ENCODE peak calls at places on chromosome 4, in seven cellular contexts. G, Q, B, O, Y, L and R are unnamed samples.
A peak's percentile ranks its signal among the peaks of the same experiment; 100 is the strongest.

GRCh38 chr4:186845137-186845842 is 121.6 kb upstream of the FAT1 start:
- DNase-seq in G (no peak), Q (no peak), B (peak; percentile 95), O (no peak), Y (peak; percentile 90), L (no peak), R (no peak)

GRCh38 chr4:166458756-166459155 is 585.7 kb downstream of the TLL1 start:
- DNase-seq in G (no peak), Q (no peak), B (peak; percentile 50), O (no peak), Y (no peak), L (no peak), R (no peak)

GRCh38 chr4:112521123-112522116 is 5.4 kb upstream of the NEUROG2 start:
- DNase-seq in G (no peak), Q (peak; percentile 31), B (no peak), O (no peak), Y (no peak), L (no peak), R (no peak)

GRCh38 chr4:15425520-15425919 is 2.3 kb upstream of the C1QTNF7 start:
- DNase-seq in G (no peak), Q (no peak), B (no peak), O (no peak), Y (no peak), L (no peak), R (no peak)

GRCh38 chr4:152259866-152260265 is 276.0 kb downstream of the FBXW7 start:
- DNase-seq in G (no peak), Q (no peak), B (peak; percentile 28), O (no peak), Y (no peak), L (no peak), R (no peak)

GRCh38 chr4:47882228-47882627 is 32.2 kb downstream of the NFXL1 start:
- DNase-seq in G (no peak), Q (no peak), B (no peak), O (no peak), Y (no peak), L (no peak), R (no peak)

GRCh38 chr4:113773014-113773413 is 11.5 kb upstream of the CAMK2D start:
- DNase-seq in G (no peak), Q (no peak), B (no peak), O (no peak), Y (no peak), L (no peak), R (no peak)

GRCh38 chr4:17763931-17764330 is 17.5 kb downstream of the FAM184B start:
- DNase-seq in G (no peak), Q (no peak), B (no peak), O (no peak), Y (peak; percentile 22), L (no peak), R (no peak)

GRCh38 chr4:41665808-41666207 is 82.7 kb downstream of the PHOX2B start:
- DNase-seq in G (no peak), Q (no peak), B (no peak), O (no peak), Y (no peak), L (no peak), R (no peak)

GRCh38 chr4:118910221-118910620 is 21.6 kb downstream of the SYNPO2 start:
- DNase-seq in G (no peak), Q (no peak), B (no peak), O (no peak), Y (no peak), L (no peak), R (no peak)

GRCh38 chr4:182354867-182355266 is 111.7 kb downstream of the TENM3 start:
- DNase-seq in G (no peak), Q (no peak), B (peak; percentile 58), O (no peak), Y (peak; percentile 34), L (no peak), R (no peak)

GRCh38 chr4:39043058-39043696 is 11.0 kb upstream of the TMEM156 start:
- DNase-seq in G (no peak), Q (no peak), B (peak; percentile 85), O (no peak), Y (no peak), L (no peak), R (no peak)

GRCh38 chr4:140054861-140055260 is 99.1 kb downstream of the MAML3 start:
- DNase-seq in G (no peak), Q (no peak), B (no peak), O (no peak), Y (no peak), L (no peak), R (no peak)

GRCh38 chr4:111849726-111850284 is 295.4 kb upstream of the FAM241A start:
- DNase-seq in G (no peak), Q (no peak), B (peak; percentile 82), O (no peak), Y (no peak), L (no peak), R (no peak)

GRCh38 chr4:10087152-10087791 is 29.3 kb downstream of the WDR1 start:
- DNase-seq in G (no peak), Q (no peak), B (no peak), O (no peak), Y (no peak), L (no peak), R (no peak)

GRCh38 chr4:43411226-43411625 is 518.7 kb downstream of the GRXCR1 start:
- DNase-seq in G (no peak), Q (no peak), B (peak; percentile 85), O (no peak), Y (no peak), L (no peak), R (no peak)

GRCh38 chr4:4574792-4575191 is 32.9 kb upstream of the STX18 start:
- DNase-seq in G (no peak), Q (no peak), B (peak; percentile 90), O (no peak), Y (peak; percentile 45), L (no peak), R (no peak)

GRCh38 chr4:4923208-4923607 is 63.7 kb downstream of the MSX1 start:
- DNase-seq in G (no peak), Q (no peak), B (no peak), O (no peak), Y (no peak), L (no peak), R (no peak)

GRCh38 chr4:182507808-182508207 is 264.6 kb downstream of the TENM3 start:
- DNase-seq in G (no peak), Q (no peak), B (no peak), O (no peak), Y (peak; percentile 23), L (no peak), R (no peak)

GRCh38 chr4:123477804-123478209 is 81.2 kb downstream of the SPRY1 start:
- DNase-seq in G (no peak), Q (no peak), B (no peak), O (peak; percentile 4), Y (peak; percentile 33), L (no peak), R (no peak)

GRCh38 chr4:144954224-144954623 is 143.8 kb downstream of the ANAPC10 start:
- DNase-seq in G (no peak), Q (no peak), B (no peak), O (no peak), Y (no peak), L (no peak), R (peak; percentile 49)

GRCh38 chr4:123246085-123246484 is 150.5 kb upstream of the SPRY1 start:
- DNase-seq in G (no peak), Q (no peak), B (no peak), O (no peak), Y (no peak), L (no peak), R (no peak)

GRCh38 chr4:100981447-100982204 is 365.7 kb downstream of the PPP3CA start:
- DNase-seq in G (no peak), Q (no peak), B (peak; percentile 80), O (peak; percentile 94), Y (no peak), L (no peak), R (no peak)

GRCh38 chr4:186067757-186068385 is 1.1 kb upstream of the TLR3 start:
- DNase-seq in G (no peak), Q (peak; percentile 16), B (peak; percentile 44), O (peak; percentile 6), Y (peak; percentile 78), L (peak; percentile 25), R (peak; percentile 83)

GRCh38 chr4:146255874-146256273 is 41.5 kb downstream of the REELD1 start:
- DNase-seq in G (no peak), Q (no peak), B (peak; percentile 93), O (no peak), Y (no peak), L (no peak), R (no peak)

GRCh38 chr4:69828828-69829227 is 31.1 kb downstream of the SULT1E1 start:
- DNase-seq in G (no peak), Q (no peak), B (peak; percentile 9), O (no peak), Y (peak; percentile 16), L (no peak), R (no peak)

GRCh38 chr4:140743194-140743931 is 12.8 kb downstream of the TBC1D9 start:
- DNase-seq in G (no peak), Q (peak; percentile 48), B (peak; percentile 37), O (no peak), Y (peak; percentile 60), L (no peak), R (peak; percentile 72)

GRCh38 chr4:78774395-78774794 is 1.8 kb upstream of the BMP2K start:
- DNase-seq in G (no peak), Q (no peak), B (no peak), O (no peak), Y (peak; percentile 10), L (peak; percentile 36), R (peak; percentile 50)